ENCODE peak calls at places on chromosomes 2 and 18, in seven cellular contexts. Y is neuronal stem cell, D is Panc1, I is cardiac muscle cell, E is pancreas, S is A549, L is astrocyte. P is an unnamed sample. For H3K4me1, the result is how much of the 10 kb centered on the place peaks cover.

GRCh38 chr2:191622374-191623320 is 55.3 kb upstream of the NABP1 start:
- DNase-seq in Y (no peak), D (no peak), I (no peak), E (no peak), S (no peak), L (no peak), P (no peak)

GRCh38 chr18:13536578-13536977 is 189.8 kb downstream of the FAM210A start:
- DNase-seq in Y (no peak), D (no peak), I (no peak), E (no peak), S (no peak), L (no peak), P (no peak)

GRCh38 chr18:36415606-36416005 is 118.1 kb downstream of the FHOD3 start:
- DNase-seq in Y (no peak), D (no peak), I (no peak), E (no peak), S (no peak), L (peak), P (peak)

GRCh38 chr2:201975434-201975833 is 58.2 kb upstream of the FZD7 start:
- DNase-seq in Y (no peak), D (no peak), I (no peak), E (no peak), S (no peak), L (no peak), P (no peak)

GRCh38 chr2:57943271-57943670 is 103.3 kb upstream of the VRK2 start:
- DNase-seq in Y (no peak), D (no peak), I (no peak), E (no peak), S (peak), L (peak), P (peak)

GRCh38 chr2:124867247-124867646 is 842.2 kb downstream of the CNTNAP5 start:
- DNase-seq in Y (no peak), D (no peak), I (no peak), E (no peak), S (no peak), L (no peak), P (no peak)

GRCh38 chr18:45639424-45639823 is 24.1 kb downstream of the SLC14A2 start:
- DNase-seq in Y (no peak), D (no peak), I (no peak), E (no peak), S (no peak), L (no peak), P (no peak)

GRCh38 chr2:161975813-161976160 is 98.2 kb downstream of the DPP4 start:
- DNase-seq in Y (no peak), D (no peak), I (no peak), E (no peak), S (no peak), L (no peak), P (no peak)

GRCh38 chr18:26593365-26594320 is 45.3 kb upstream of the KCTD1 start:
- DNase-seq in Y (no peak), D (no peak), I (no peak), E (no peak), S (no peak), L (no peak), P (no peak)

GRCh38 chr2:43171789-43172188 is 54.6 kb downstream of the ZFP36L2 start:
- DNase-seq in Y (no peak), D (no peak), I (peak), E (peak), S (no peak), L (peak), P (peak)

GRCh38 chr18:52341617-52342381 is 1.8 kb downstream of the DCC start:
- DNase-seq in Y (peak), D (no peak), I (no peak), E (no peak), S (peak), L (no peak), P (peak)

GRCh38 chr2:85930129-85931124 is 41.6 kb upstream of the ST3GAL5 start:
- DNase-seq in Y (no peak), D (no peak), I (peak), E (no peak), S (no peak), L (no peak), P (peak)

GRCh38 chr18:42271656-42272355 is 316.8 kb downstream of the PIK3C3 start:
- DNase-seq in Y (no peak), D (no peak), I (no peak), E (no peak), S (no peak), L (no peak), P (no peak)

GRCh38 chr2:148813603-148814065 is 61.4 kb upstream of the KIF5C start:
- DNase-seq in Y (no peak), D (no peak), I (no peak), E (no peak), S (no peak), L (no peak), P (no peak)

GRCh38 chr18:77063256-77063655 is 69.3 kb downstream of the MBP start:
- DNase-seq in Y (no peak), D (no peak), I (peak), E (no peak), S (no peak), L (peak), P (no peak)

GRCh38 chr2:100865819-100866462 is 46.0 kb downstream of the NPAS2 start:
- DNase-seq in Y (no peak), D (peak), I (peak), E (no peak), S (peak), L (no peak), P (peak)

GRCh38 chr2:25797607-25798488 is 80.4 kb downstream of the ASXL2 start:
- DNase-seq in Y (no peak), D (no peak), I (no peak), E (no peak), S (no peak), L (no peak), P (no peak)

GRCh38 chr2:171811229-171811628 is 82.8 kb downstream of the SLC25A12 start:
- DNase-seq in Y (no peak), D (peak), I (peak), E (no peak), S (peak), L (no peak), P (peak)

GRCh38 chr18:50358844-50359243 is 16.0 kb upstream of the SKA1 start:
- DNase-seq in Y (no peak), D (no peak), I (no peak), E (no peak), S (no peak), L (no peak), P (no peak)

GRCh38 chr18:6362559-6363129 is 52.1 kb downstream of the L3MBTL4 start:
- DNase-seq in Y (no peak), D (no peak), I (no peak), E (no peak), S (peak), L (no peak), P (no peak)

GRCh38 chr2:110748489-110748867 is 16.1 kb downstream of the ACOXL start:
- DNase-seq in Y (no peak), D (no peak), I (no peak), E (no peak), S (no peak), L (peak), P (no peak)

GRCh38 chr2:190283783-190284182 is 35.8 kb downstream of the HIBCH start:
- DNase-seq in Y (no peak), D (no peak), I (no peak), E (no peak), S (no peak), L (peak), P (peak)

GRCh38 chr2:20575414-20575813 is 75.5 kb downstream of the HS1BP3 start:
- DNase-seq in Y (no peak), D (no peak), I (no peak), E (no peak), S (no peak), L (no peak), P (no peak)

GRCh38 chr2:42493468-42493884 is 306 bp downstream of the KCNG3 start:
- DNase-seq in Y (no peak), D (no peak), I (no peak), E (no peak), S (no peak), L (no peak), P (no peak)

GRCh38 chr2:28991462-28991861 is 10.4 kb downstream of the TOGARAM2 start:
- DNase-seq in Y (no peak), D (no peak), I (no peak), E (no peak), S (no peak), L (no peak), P (peak)

GRCh38 chr2:43379494-43379893 is 153.1 kb upstream of the ZFP36L2 start:
- DNase-seq in Y (no peak), D (no peak), I (no peak), E (no peak), S (no peak), L (no peak), P (no peak)

GRCh38 chr18:7333163-7333562 is 102.3 kb downstream of the LRRC30 start:
- DNase-seq in Y (no peak), D (no peak), I (no peak), E (no peak), S (no peak), L (no peak), P (no peak)

GRCh38 chr2:28567076-28567471 is 71.2 kb downstream of the PLB1 start:
- DNase-seq in Y (no peak), D (no peak), I (no peak), E (no peak), S (peak), L (no peak), P (no peak)

GRCh38 chr2:45382744-45383143 is 228.3 kb downstream of the SRBD1 start:
- DNase-seq in Y (no peak), D (no peak), I (peak), E (no peak), S (no peak), L (peak), P (peak)

GRCh38 chr18:79545714-79546113 is 133.9 kb upstream of the CTDP1 start:
- DNase-seq in Y (no peak), D (no peak), I (no peak), E (no peak), S (no peak), L (no peak), P (no peak)

GRCh38 chr18:41922171-41922570 is 32.9 kb upstream of the PIK3C3 start:
- DNase-seq in Y (no peak), D (no peak), I (no peak), E (no peak), S (no peak), L (peak), P (no peak)

GRCh38 chr18:37660658-37661057 is 95.1 kb upstream of the CELF4 start:
- DNase-seq in Y (no peak), D (no peak), I (no peak), E (no peak), S (no peak), L (no peak), P (no peak)

GRCh38 chr2:53088062-53088461 is 679.5 kb upstream of the CHAC2 start:
- DNase-seq in Y (no peak), D (no peak), I (peak), E (no peak), S (no peak), L (no peak), P (no peak)

GRCh38 chr2:239936838-239937581 is 88.1 kb downstream of the NDUFA10 start:
- DNase-seq in Y (no peak), D (no peak), I (no peak), E (no peak), S (no peak), L (no peak), P (no peak)

GRCh38 chr2:134675294-134675693 is 43.5 kb downstream of the TMEM163 start:
- DNase-seq in Y (no peak), D (no peak), I (no peak), E (no peak), S (no peak), L (no peak), P (no peak)

GRCh38 chr2:127400533-127400896 is 12.7 kb upstream of the MAP3K2 start:
- DNase-seq in Y (no peak), D (no peak), I (no peak), E (no peak), S (no peak), L (no peak), P (no peak)

GRCh38 chr2:107808023-107808422 is 18.7 kb upstream of the RGPD4 start:
- DNase-seq in Y (no peak), D (no peak), I (no peak), E (no peak), S (no peak), L (no peak), P (no peak)

GRCh38 chr18:73461038-73461779 is 593.4 kb upstream of the NETO1 start:
- DNase-seq in Y (no peak), D (no peak), I (no peak), E (no peak), S (no peak), L (no peak), P (no peak)

GRCh38 chr2:176584333-176584732 is 315.1 kb downstream of the MTX2 start:
- DNase-seq in Y (no peak), D (no peak), I (no peak), E (no peak), S (peak), L (peak), P (peak)

GRCh38 chr2:219058541-219059374 is 2.0 kb downstream of the IHH start:
- DNase-seq in Y (no peak), D (no peak), I (peak), E (peak), S (no peak), L (no peak), P (peak)

GRCh38 chr2:68776124-68776523 is 41.5 kb downstream of the ARHGAP25 start:
- DNase-seq in Y (no peak), D (no peak), I (no peak), E (no peak), S (no peak), L (no peak), P (no peak)
- H3K4me1 ChIP-seq in Y (under half), D (under half), I (under half), E (under half), S (under half), L (under half), P (under half)

GRCh38 chr2:74849228-74849892 is 15.4 kb downstream of the HK2 start:
- DNase-seq in Y (no peak), D (no peak), I (peak), E (no peak), S (no peak), L (no peak), P (peak)
- H3K4me1 ChIP-seq in Y (under half), D (under half), I (half or more), E (under half), S (under half), L (under half), P (half or more)

DNA sequence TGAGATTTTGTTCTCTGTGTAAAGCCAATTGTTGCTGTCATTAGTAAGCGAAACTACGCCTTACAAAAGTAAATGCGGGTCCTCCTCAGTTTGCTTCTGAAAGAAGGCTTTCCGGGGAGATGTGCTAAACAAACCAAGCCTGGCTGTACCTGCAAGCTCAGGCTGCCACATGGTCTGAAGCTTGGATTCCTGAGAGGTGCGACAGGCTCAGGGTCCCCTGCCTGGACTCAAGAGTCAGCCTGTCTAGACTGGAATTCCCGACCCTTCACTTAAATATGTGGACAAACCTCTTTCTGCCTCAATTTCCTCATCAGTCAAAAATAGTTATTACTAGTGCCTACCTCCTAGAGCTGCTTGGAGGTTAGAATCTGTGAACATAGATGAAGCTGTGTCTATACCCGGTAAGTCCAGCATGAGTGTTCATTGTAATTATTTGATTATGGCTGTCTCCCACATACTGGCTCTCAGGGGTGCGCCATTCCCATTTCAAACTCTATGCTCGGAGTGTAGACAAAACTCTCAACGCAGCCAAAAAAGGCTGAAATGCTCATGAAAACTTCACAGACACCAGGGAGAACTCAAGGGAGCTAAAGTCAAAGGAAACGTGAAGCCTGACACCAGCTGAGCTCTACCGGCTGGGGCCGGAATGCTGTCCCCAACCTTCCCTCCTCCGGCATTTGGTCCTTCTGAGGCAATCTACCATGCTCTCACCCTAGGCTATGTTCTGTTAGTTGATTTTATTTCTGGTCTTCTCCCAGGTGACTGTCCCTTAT is 31.4 kb downstream of the SOWAHC start:
- DNase-seq in Y (no peak), D (no peak), I (no peak), E (no peak), S (no peak), L (no peak), P (no peak)
- H3K4me1 ChIP-seq in Y (under half), D (under half), I (under half), E (under half), S (under half), L (under half), P (under half)

DNA sequence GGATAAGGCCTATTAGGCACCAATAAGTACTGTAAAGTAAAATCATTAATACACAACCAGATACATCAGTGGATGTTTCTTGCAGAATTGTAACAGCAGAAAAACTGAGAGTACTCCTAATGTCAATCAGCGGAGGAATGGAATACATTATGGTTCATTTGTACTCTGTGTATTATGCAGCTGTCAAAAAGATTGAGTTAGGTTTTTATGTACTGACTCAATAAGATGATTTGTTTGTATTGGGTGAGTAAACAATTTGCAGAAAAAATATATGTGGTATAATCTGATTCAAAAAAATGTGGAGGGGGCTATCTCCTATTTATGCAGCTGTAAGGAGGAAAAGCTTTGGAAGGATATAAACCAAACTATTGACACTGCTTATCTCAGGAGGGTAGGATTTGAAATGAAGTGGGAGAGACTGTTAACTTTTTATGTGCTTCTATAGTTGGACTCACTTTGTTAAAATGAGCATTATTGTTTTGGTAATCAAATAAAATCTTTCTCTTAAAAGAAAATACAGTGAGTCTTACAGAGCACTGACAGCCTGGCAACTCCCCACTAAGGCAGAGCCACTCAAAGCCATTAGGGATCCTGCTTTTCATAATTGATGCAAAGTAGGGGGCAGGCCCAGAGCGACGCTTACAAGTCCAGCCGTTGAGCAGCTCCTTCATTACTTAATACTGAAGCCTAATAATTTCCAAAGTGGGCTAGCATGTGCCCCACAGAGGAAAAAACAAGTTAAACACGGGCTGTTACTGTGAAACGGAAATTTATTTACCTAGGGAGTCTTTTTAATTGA is 168.8 kb downstream of the PHLPP1 start:
- DNase-seq in Y (no peak), D (no peak), I (no peak), E (no peak), S (no peak), L (no peak), P (no peak)
- H3K4me1 ChIP-seq in Y (under half), D (under half), I (under half), E (under half), S (under half), L (under half), P (under half)